ENCODE peak calls at places on chromosomes 12 and 14, in six cellular contexts. One of them, this sample, is unnamed.

GRCh38 chr12:119005085-119005484 is 23.7 kb downstream of the SRRM4 start:
- DNase-seq in AG10803: no peak
- DNase-seq in Peyer's patch: no peak
- DNase-seq in IMR-90: no peak
- DNase-seq in lung: no peak
- DNase-seq in foreskin fibroblast: no peak
- DNase-seq in this sample: no peak

GRCh38 chr14:90456551-90456950 is 59.7 kb downstream of the CALM1 start:
- DNase-seq in AG10803: no peak
- DNase-seq in Peyer's patch: no peak
- DNase-seq in IMR-90: no peak
- DNase-seq in lung: no peak
- DNase-seq in foreskin fibroblast: no peak
- DNase-seq in this sample: no peak

GRCh38 chr14:103651585-103651984 is 22.6 kb downstream of the KLC1 start:
- DNase-seq in AG10803: no peak
- DNase-seq in Peyer's patch: no peak
- DNase-seq in IMR-90: no peak
- DNase-seq in lung: no peak
- DNase-seq in foreskin fibroblast: no peak
- DNase-seq in this sample: no peak

GRCh38 chr14:98685725-98686124 is 586.3 kb downstream of the BCL11B start:
- DNase-seq in AG10803: no peak
- DNase-seq in Peyer's patch: no peak
- DNase-seq in IMR-90: no peak
- DNase-seq in lung: peak
- DNase-seq in foreskin fibroblast: no peak
- DNase-seq in this sample: no peak

GRCh38 chr14:98154254-98154653 is 1117.7 kb downstream of the BCL11B start:
- DNase-seq in AG10803: no peak
- DNase-seq in Peyer's patch: no peak
- DNase-seq in IMR-90: no peak
- DNase-seq in lung: no peak
- DNase-seq in foreskin fibroblast: no peak
- DNase-seq in this sample: no peak

GRCh38 chr12:108789546-108789945 is 58.2 kb upstream of the CORO1C start:
- DNase-seq in AG10803: no peak
- DNase-seq in Peyer's patch: no peak
- DNase-seq in IMR-90: no peak
- DNase-seq in lung: no peak
- DNase-seq in foreskin fibroblast: no peak
- DNase-seq in this sample: no peak

GRCh38 chr12:89160716-89161123 is 191.6 kb downstream of the DUSP6 start:
- DNase-seq in AG10803: peak
- DNase-seq in Peyer's patch: no peak
- DNase-seq in IMR-90: peak
- DNase-seq in lung: peak
- DNase-seq in foreskin fibroblast: peak
- DNase-seq in this sample: peak

GRCh38 chr14:59360923-59361794 is 104.0 kb downstream of the GPR135 start:
- DNase-seq in AG10803: peak
- DNase-seq in Peyer's patch: peak
- DNase-seq in IMR-90: peak
- DNase-seq in lung: peak
- DNase-seq in foreskin fibroblast: peak
- DNase-seq in this sample: peak

GRCh38 chr14:71143391-71144290 is 236.4 kb downstream of the PCNX1 start:
- DNase-seq in AG10803: peak
- DNase-seq in Peyer's patch: no peak
- DNase-seq in IMR-90: peak
- DNase-seq in lung: no peak
- DNase-seq in foreskin fibroblast: peak
- DNase-seq in this sample: peak

DNA sequence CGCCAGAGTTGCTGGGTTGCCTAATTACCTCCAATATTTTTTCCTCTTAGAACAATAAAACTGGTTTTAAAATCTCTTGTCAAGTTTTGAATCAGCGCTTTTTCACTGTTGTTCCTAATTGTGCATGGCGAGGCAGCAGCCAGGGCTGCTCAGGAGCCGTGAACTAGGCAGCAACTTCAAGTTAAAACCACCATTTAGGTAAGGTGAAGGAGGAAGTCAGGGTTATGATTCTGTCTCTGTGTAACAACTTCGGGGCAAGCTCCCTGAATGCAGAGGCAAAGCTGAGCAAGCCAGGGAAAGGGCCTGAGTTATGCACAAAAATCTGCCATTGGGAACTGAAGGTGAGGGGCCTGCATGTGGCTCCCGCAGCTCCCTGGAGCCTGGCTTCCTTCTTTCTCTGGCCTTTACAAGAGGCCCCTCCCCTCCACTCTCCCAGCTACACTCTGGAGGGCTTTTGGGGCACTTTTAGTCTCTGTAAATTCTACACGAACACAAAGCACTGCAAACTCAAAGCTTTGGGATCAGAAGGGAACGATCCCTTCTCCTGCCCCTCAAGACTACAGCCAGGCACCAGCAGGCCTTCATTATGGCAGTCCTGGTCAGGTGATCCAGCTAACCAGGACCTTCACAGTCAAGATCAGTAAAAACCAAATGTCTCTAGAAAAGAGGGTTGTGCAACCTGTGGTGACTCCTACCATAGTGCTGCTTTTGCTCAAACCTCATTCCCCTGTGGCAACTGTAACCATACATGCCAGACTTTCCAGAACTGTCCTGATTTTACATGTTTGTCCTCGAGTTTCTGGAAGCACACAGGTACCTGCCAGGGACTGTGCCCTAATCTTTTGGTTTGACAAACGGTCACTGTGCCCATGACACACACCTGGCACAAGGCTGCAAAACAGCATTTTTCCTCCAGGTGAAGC is 67.3 kb upstream of the PTGR2 start:
- DNase-seq in AG10803: peak
- DNase-seq in Peyer's patch: peak
- DNase-seq in IMR-90: peak
- DNase-seq in lung: no peak
- DNase-seq in foreskin fibroblast: peak
- DNase-seq in this sample: peak
- H3K4me3 ChIP-seq in AG10803: peak
- H3K4me3 ChIP-seq in Peyer's patch: no peak
- H3K4me3 ChIP-seq in IMR-90: no peak
- H3K4me3 ChIP-seq in lung: no peak
- H3K4me3 ChIP-seq in foreskin fibroblast: peak
- H3K4me3 ChIP-seq in this sample: peak

GRCh38 chr12:15838986-15839385 is 43.2 kb upstream of the STRAP start:
- DNase-seq in AG10803: no peak
- DNase-seq in Peyer's patch: no peak
- DNase-seq in IMR-90: no peak
- DNase-seq in lung: no peak
- DNase-seq in foreskin fibroblast: no peak
- DNase-seq in this sample: no peak
- TF ChIP-seq CTCF in AG10803: no peak
- TF ChIP-seq CTCF in Peyer's patch: no peak
- TF ChIP-seq CTCF in IMR-90: no peak
- TF ChIP-seq CTCF in lung: no peak
- TF ChIP-seq CTCF in foreskin fibroblast: no peak
- TF ChIP-seq CTCF in this sample: no peak

DNA sequence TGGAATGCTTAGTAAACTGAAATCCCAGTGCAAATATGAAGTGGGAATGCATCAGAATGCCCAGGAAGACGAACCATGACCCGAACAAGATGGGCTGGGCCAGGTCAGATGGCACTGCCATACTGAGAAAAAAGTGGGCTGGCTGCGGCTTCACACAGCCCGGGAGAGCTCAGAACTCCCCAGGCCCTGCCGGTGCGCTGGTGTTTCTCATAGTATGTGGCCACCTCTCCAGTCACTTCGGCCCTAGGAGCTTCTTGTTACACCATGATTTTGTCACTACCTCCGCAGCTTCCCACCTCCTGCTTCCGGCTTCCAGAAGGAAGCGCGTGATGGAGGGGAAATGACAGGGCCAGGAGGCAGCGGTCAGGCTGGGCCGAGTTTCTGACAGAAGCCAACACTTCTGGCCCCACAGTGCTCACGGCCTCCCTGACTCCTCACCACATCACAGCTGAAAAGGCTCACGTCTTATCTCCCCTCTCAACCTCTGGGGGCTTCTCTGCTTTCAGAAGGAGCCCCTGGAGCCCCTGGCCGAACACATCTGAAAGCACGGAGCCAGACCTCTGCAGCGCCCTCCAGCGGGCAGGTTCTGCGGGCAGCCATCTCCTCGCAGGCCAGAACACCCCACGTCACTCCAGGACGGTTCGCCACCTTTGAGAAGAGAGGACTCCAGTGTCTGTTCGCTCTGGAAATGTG is 30.7 kb downstream of the DAD1 start:
- DNase-seq in AG10803: no peak
- DNase-seq in Peyer's patch: no peak
- DNase-seq in IMR-90: no peak
- DNase-seq in lung: no peak
- DNase-seq in foreskin fibroblast: no peak
- DNase-seq in this sample: no peak
- H3K4me3 ChIP-seq in AG10803: no peak
- H3K4me3 ChIP-seq in Peyer's patch: no peak
- H3K4me3 ChIP-seq in IMR-90: no peak
- H3K4me3 ChIP-seq in lung: no peak
- H3K4me3 ChIP-seq in foreskin fibroblast: no peak
- H3K4me3 ChIP-seq in this sample: no peak

DNA sequence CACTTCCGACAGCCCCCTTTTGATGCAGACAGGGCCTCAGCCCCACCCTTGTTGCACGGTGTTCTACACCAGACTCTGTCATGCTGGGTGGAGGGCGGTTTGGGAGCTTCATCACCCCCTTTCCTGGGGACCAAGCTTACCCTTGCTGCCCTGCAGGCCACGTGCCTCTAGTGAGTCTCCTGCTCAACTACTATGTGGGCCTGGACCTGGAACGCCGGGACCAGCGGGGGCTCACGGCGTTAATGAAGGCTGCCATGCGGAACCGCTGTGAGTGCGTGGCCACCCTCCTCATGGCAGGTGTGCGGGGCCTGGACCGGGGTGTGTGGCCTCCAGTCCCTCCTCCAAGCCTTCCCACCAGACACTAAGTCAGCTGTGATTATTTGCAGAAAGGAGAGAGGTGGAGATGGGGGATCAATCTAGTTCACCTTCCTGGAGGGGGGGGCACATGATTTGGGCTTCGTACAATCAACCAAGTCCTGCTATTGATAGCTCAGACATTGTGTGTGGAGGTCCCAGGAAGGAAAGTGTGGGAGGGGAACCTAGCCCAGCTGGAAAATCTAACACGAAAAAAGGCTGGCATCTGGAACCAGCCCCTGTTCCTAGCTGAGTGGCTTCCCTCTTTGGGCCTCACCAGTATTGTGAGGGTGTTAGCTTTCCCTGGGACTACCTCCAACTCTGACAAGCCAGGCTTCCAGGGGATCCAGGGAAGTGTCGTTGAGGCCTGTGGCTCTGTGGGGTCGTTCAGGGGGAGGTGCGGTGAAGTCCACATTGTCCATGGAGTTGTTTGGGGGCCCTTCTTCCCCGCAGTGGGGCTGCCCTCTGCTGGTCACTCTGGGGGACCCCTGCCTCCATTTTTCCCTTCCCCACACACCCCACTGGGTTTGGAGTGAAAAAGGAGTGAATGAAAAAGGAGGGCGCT is 1.6 kb downstream of the ANKRD33 start:
- DNase-seq in AG10803: no peak
- DNase-seq in Peyer's patch: no peak
- DNase-seq in IMR-90: no peak
- DNase-seq in lung: no peak
- DNase-seq in foreskin fibroblast: peak
- DNase-seq in this sample: peak
- TF ChIP-seq CTCF in AG10803: peak
- TF ChIP-seq CTCF in Peyer's patch: no peak
- TF ChIP-seq CTCF in IMR-90: peak
- TF ChIP-seq CTCF in lung: no peak
- TF ChIP-seq CTCF in foreskin fibroblast: peak
- TF ChIP-seq CTCF in this sample: peak

DNA sequence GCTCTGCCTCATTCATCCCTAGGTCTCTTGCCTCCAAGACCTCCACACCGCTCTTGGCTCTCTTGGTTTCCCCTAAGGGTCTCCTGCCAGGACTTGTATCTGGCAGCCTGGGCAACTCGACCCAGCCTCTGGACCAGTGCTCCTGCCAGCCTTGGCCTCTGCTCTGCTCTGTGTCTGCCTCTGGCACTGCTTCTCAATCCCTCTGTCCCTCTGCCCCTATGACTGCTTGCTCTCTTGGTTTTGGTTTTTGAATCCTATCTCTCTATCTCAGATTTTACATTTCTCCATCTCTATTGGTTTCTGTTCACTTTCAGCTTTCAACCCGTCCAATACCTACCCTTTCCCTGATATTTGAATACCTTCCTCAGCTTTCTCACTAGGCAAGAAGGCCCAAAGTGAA is 6.3 kb downstream of the ITGA5 start:
- DNase-seq in AG10803: no peak
- DNase-seq in Peyer's patch: no peak
- DNase-seq in IMR-90: no peak
- DNase-seq in lung: no peak
- DNase-seq in foreskin fibroblast: no peak
- DNase-seq in this sample: no peak
- H3K4me3 ChIP-seq in AG10803: peak
- H3K4me3 ChIP-seq in Peyer's patch: peak
- H3K4me3 ChIP-seq in IMR-90: no peak
- H3K4me3 ChIP-seq in lung: no peak
- H3K4me3 ChIP-seq in foreskin fibroblast: no peak
- H3K4me3 ChIP-seq in this sample: no peak